ENCODE peak calls at places on chromosomes 11 and 22, in six cellular contexts. One of them, this sample, is unnamed.

GRCh38 chr11:101254037-101254436 is 124.4 kb upstream of the PGR start:
- DNase-seq in colonic mucosa: no peak
- DNase-seq in tibial nerve: no peak
- DNase-seq in AG04450: no peak
- DNase-seq in sigmoid colon: no peak
- DNase-seq in astrocyte: no peak
- DNase-seq in this sample: no peak

GRCh38 chr11:68373810-68374501 is 61.6 kb downstream of the LRP5 start:
- DNase-seq in colonic mucosa: peak
- DNase-seq in tibial nerve: no peak
- DNase-seq in AG04450: no peak
- DNase-seq in sigmoid colon: no peak
- DNase-seq in astrocyte: no peak
- DNase-seq in this sample: no peak

GRCh38 chr11:114678125-114679036 is at the start of gene NXPE2:
- DNase-seq in colonic mucosa: peak
- DNase-seq in tibial nerve: no peak
- DNase-seq in AG04450: peak
- DNase-seq in sigmoid colon: no peak
- DNase-seq in astrocyte: peak
- DNase-seq in this sample: no peak

GRCh38 chr22:37626144-37626543 is 13.3 kb upstream of the SH3BP1 start:
- DNase-seq in colonic mucosa: no peak
- DNase-seq in tibial nerve: peak
- DNase-seq in AG04450: no peak
- DNase-seq in sigmoid colon: peak
- DNase-seq in astrocyte: no peak
- DNase-seq in this sample: no peak

GRCh38 chr11:56103210-56103737 is at the start of gene OR8H2:
- DNase-seq in colonic mucosa: no peak
- DNase-seq in tibial nerve: no peak
- DNase-seq in AG04450: no peak
- DNase-seq in sigmoid colon: no peak
- DNase-seq in astrocyte: no peak
- DNase-seq in this sample: no peak

GRCh38 chr22:40249286-40249685 is 71.6 kb downstream of the TNRC6B start:
- DNase-seq in colonic mucosa: no peak
- DNase-seq in tibial nerve: no peak
- DNase-seq in AG04450: no peak
- DNase-seq in sigmoid colon: no peak
- DNase-seq in astrocyte: no peak
- DNase-seq in this sample: no peak

GRCh38 chr22:44455151-44455962 is 42.7 kb downstream of the RTL6 start:
- DNase-seq in colonic mucosa: peak
- DNase-seq in tibial nerve: no peak
- DNase-seq in AG04450: no peak
- DNase-seq in sigmoid colon: no peak
- DNase-seq in astrocyte: no peak
- DNase-seq in this sample: no peak

GRCh38 chr11:119538748-119539147 is 115.8 kb upstream of the THY1 start:
- DNase-seq in colonic mucosa: no peak
- DNase-seq in tibial nerve: no peak
- DNase-seq in AG04450: no peak
- DNase-seq in sigmoid colon: no peak
- DNase-seq in astrocyte: no peak
- DNase-seq in this sample: peak

GRCh38 chr22:50461536-50461935 is 13.3 kb downstream of the SBF1 start:
- DNase-seq in colonic mucosa: no peak
- DNase-seq in tibial nerve: no peak
- DNase-seq in AG04450: no peak
- DNase-seq in sigmoid colon: no peak
- DNase-seq in astrocyte: no peak
- DNase-seq in this sample: no peak

GRCh38 chr22:50461979-50462540 is 12.8 kb downstream of the SBF1 start:
- DNase-seq in colonic mucosa: no peak
- DNase-seq in tibial nerve: no peak
- DNase-seq in AG04450: no peak
- DNase-seq in sigmoid colon: no peak
- DNase-seq in astrocyte: no peak
- DNase-seq in this sample: no peak

GRCh38 chr22:50459016-50459415 is 15.8 kb downstream of the SBF1 start:
- DNase-seq in colonic mucosa: no peak
- DNase-seq in tibial nerve: no peak
- DNase-seq in AG04450: no peak
- DNase-seq in sigmoid colon: no peak
- DNase-seq in astrocyte: no peak
- DNase-seq in this sample: no peak

GRCh38 chr22:50460942-50461341 is 13.9 kb downstream of the SBF1 start:
- DNase-seq in colonic mucosa: peak
- DNase-seq in tibial nerve: no peak
- DNase-seq in AG04450: no peak
- DNase-seq in sigmoid colon: no peak
- DNase-seq in astrocyte: no peak
- DNase-seq in this sample: no peak

DNA sequence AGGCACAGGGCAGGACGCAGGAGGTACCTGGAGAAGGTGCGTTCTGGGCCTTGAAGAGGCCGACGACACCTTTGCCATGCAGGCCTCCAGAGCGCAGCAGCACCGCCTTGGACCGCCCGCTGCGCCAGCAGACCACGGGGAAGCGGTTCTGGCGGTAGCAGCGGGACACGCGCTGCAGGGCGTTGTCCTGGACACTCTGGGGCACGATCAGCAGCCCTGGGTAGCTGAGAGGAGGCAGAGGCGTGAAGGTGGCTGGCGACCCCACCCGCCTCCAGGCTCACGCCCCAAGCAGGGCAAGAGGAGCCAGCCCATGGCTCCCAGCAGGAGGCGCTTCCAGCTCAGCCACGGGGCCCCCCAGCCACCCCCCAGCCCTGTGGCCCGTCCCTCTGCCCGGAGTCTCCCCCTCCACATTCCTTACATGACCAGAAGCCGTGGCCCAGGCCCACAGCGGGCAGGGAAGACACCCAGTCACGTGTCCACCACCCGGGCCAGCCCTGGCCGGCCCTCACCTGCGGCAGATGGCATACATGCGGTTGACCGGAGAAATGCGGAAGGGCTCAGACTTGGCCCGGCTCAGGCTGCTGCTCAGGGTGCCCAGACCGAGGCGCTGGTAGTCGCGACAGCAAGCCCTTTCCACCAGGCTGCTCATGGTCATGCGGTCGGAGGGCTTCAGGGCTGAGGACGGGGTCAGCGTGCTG is 15.2 kb downstream of the SBF1 start:
- DNase-seq in colonic mucosa: no peak
- DNase-seq in tibial nerve: no peak
- DNase-seq in AG04450: no peak
- DNase-seq in sigmoid colon: no peak
- DNase-seq in astrocyte: no peak
- DNase-seq in this sample: no peak
- TF ChIP-seq CTCF in colonic mucosa: no peak
- TF ChIP-seq CTCF in tibial nerve: no peak
- TF ChIP-seq CTCF in AG04450: no peak
- TF ChIP-seq CTCF in sigmoid colon: no peak
- TF ChIP-seq CTCF in astrocyte: no peak
- TF ChIP-seq CTCF in this sample: no peak

DNA sequence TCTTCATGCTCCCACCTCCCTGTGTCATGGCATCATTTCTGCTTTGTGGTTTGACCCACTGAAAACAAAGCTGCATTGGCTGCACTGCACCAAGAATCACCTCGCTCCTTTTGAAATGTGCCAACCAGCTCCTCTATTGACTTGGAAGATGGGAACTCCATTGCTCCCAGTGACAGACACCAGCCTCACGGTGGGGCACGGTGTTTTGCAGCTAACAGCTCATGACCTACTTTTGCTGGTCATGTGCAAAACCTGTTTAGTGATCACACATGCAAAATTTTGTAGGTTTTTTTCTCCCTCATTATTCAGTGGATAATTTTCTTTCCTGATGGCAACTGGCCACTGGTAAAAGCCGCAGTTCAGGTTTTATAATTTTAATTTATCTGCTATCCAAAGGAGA is 36.8 kb downstream of the ARFGAP2 start:
- DNase-seq in colonic mucosa: no peak
- DNase-seq in tibial nerve: no peak
- DNase-seq in AG04450: no peak
- DNase-seq in sigmoid colon: no peak
- DNase-seq in astrocyte: no peak
- DNase-seq in this sample: no peak
- TF ChIP-seq CTCF in colonic mucosa: no peak
- TF ChIP-seq CTCF in tibial nerve: no peak
- TF ChIP-seq CTCF in AG04450: no peak
- TF ChIP-seq CTCF in sigmoid colon: no peak
- TF ChIP-seq CTCF in astrocyte: no peak
- TF ChIP-seq CTCF in this sample: no peak

DNA sequence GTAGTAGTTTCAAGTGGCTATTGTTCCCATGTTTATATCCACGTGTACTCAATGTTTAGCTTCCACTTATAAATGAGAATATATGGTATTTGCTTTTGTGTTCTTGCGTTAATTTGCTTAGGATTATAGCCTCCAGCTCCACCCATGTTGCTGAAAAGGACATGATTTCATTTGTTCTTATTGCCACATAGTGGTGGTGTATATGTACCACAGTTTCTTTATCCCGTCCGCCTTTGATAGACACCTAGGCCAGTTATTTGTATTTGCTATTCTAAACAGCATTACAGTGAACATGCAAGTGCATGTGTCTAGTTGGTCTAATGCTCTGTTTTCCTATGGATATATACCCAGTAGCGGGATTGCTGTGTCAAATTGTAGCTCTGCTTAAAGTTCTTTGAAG is 6.8 kb downstream of the OR51B2 start:
- DNase-seq in colonic mucosa: no peak
- DNase-seq in tibial nerve: no peak
- DNase-seq in AG04450: no peak
- DNase-seq in sigmoid colon: no peak
- DNase-seq in astrocyte: no peak
- DNase-seq in this sample: no peak
- TF ChIP-seq CTCF in colonic mucosa: no peak
- TF ChIP-seq CTCF in tibial nerve: no peak
- TF ChIP-seq CTCF in AG04450: no peak
- TF ChIP-seq CTCF in sigmoid colon: no peak
- TF ChIP-seq CTCF in astrocyte: no peak
- TF ChIP-seq CTCF in this sample: no peak

DNA sequence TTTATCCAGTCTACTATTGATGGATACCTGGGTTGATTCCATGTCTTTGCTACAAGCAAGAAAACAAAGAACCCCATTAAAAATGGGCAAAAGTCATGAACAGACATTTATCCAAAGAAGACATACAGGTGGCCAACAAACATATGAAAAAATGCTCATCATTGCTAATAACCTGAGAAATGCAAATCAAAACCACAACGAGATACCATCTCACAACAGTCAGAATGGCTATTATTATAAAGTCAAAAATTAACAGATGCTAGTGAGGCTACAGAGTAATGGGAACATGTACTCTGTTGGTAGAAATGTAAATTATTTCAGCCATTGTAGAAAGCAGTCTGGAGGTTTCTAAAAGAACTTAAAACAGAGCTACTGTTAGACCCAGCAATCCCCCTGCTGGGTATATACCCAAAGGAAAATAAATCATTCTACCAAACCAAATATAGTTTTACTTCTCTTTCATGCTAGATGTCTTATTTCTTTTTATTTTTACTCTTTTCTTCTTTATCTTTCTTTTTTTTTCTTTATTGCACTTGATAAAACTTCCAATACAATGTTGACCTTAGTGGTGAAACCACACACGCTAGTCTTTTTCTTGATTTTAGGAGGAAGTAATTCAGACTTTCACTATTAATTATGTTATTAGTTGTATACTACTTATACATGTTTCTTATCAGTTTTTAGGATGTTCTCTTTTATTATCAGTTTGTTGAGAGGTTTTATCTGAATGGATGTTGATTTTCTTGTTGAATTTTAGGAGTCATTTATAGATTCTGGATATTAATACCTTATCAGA is 14.3 kb downstream of the TRIM22 start:
- DNase-seq in colonic mucosa: no peak
- DNase-seq in tibial nerve: no peak
- DNase-seq in AG04450: no peak
- DNase-seq in sigmoid colon: no peak
- DNase-seq in astrocyte: no peak
- DNase-seq in this sample: no peak
- TF ChIP-seq CTCF in colonic mucosa: no peak
- TF ChIP-seq CTCF in tibial nerve: no peak
- TF ChIP-seq CTCF in AG04450: no peak
- TF ChIP-seq CTCF in sigmoid colon: no peak
- TF ChIP-seq CTCF in astrocyte: no peak
- TF ChIP-seq CTCF in this sample: no peak

DNA sequence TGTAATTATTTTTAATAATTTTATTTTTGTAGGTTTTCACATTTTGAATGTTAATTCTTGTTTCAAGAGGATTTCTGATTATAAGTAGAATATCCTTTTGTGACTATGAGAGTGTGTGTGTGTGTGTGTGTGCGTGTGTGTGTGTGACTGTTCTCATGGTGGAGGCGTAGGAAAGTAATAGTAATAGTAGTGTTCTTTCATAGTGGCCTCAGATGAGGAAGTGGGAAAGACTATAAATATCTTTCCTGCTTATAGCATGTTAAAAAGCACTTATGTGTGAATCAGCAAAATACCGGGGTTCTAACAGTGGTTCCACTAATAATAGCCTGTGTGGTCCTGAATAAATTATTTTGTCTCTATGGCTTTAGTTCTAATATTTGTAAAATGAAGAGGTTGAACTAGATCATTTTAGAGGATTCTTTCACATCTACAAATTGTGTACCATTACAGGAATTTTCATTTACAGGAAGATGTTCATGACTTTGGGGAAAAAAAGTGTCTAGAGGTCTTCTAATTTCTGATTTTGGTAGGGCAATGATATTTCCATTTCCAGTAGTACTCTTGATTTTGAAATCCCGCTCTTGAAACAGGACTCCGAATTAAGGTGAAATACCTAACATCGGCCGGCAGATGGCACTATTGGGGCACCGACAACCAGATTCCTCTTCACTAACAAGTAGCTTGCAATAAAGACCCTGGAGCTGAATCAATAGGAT is 29.9 kb upstream of the OR10G7 start:
- DNase-seq in colonic mucosa: peak
- DNase-seq in tibial nerve: peak
- DNase-seq in AG04450: peak
- DNase-seq in sigmoid colon: peak
- DNase-seq in astrocyte: peak
- DNase-seq in this sample: peak
- TF ChIP-seq CTCF in colonic mucosa: peak
- TF ChIP-seq CTCF in tibial nerve: peak
- TF ChIP-seq CTCF in AG04450: peak
- TF ChIP-seq CTCF in sigmoid colon: peak
- TF ChIP-seq CTCF in astrocyte: peak
- TF ChIP-seq CTCF in this sample: peak